ENCODE peak calls at places on chromosome 13, in ten cellular contexts. Q is tibial nerve, O is H1, Z is A549, I is HepG2, J is ovary, G is K562, B is transverse colon, T is GM12878, S is upper lobe of left lung. R is an unnamed sample.

GRCh38 chr13:60790620-60791019 is 393.6 kb downstream of the TDRD3 start:
- DNase-seq in Q (no peak), O (no peak), Z (no peak), I (no peak), J (no peak), G (no peak), B (no peak), T (no peak), S (no peak), R (peak; percentile 25)

GRCh38 chr13:75333103-75333502 is 148.9 kb downstream of the TBC1D4 start:
- DNase-seq in Q (no peak), O (no peak), Z (no peak), I (no peak), J (no peak), G (no peak), B (no peak), T (no peak), S (no peak), R (no peak)

GRCh38 chr13:95745752-95746151 is 68.8 kb downstream of the DNAJC3 start:
- DNase-seq in Q (no peak), O (no peak), Z (no peak), I (no peak), J (no peak), G (peak; percentile 11), B (no peak), T (no peak), S (no peak), R (no peak)

GRCh38 chr13:75271851-75272250 is 210.1 kb downstream of the TBC1D4 start:
- DNase-seq in Q (no peak), O (no peak), Z (no peak), I (no peak), J (no peak), G (no peak), B (no peak), T (no peak), S (no peak), R (no peak)

GRCh38 chr13:27482996-27483395 is 32.6 kb upstream of the MTIF3 start:
- DNase-seq in Q (no peak), O (no peak), Z (no peak), I (no peak), J (no peak), G (no peak), B (peak; percentile 43), T (peak; percentile 55), S (peak; percentile 23), R (no peak)

GRCh38 chr13:33123066-33123940 is 107.1 kb downstream of the KL start:
- DNase-seq in Q (no peak), O (no peak), Z (no peak), I (peak; percentile 32), J (no peak), G (no peak), B (no peak), T (no peak), S (peak; percentile 52), R (no peak)

GRCh38 chr13:88586263-88586662 is 915.1 kb downstream of the SLITRK5 start:
- DNase-seq in Q (no peak), O (no peak), Z (no peak), I (no peak), J (no peak), G (no peak), B (no peak), T (no peak), S (no peak), R (no peak)

GRCh38 chr13:50353651-50354415 is 338.6 kb downstream of the KCNRG start:
- DNase-seq in Q (no peak), O (no peak), Z (no peak), I (no peak), J (no peak), G (no peak), B (no peak), T (no peak), S (no peak), R (no peak)

GRCh38 chr13:79710376-79710775 is 229.4 kb downstream of the NDFIP2 start:
- DNase-seq in Q (no peak), O (no peak), Z (no peak), I (no peak), J (no peak), G (no peak), B (no peak), T (no peak), S (no peak), R (no peak)

GRCh38 chr13:110433014-110433413 is 125.9 kb downstream of the COL4A2 start:
- DNase-seq in Q (no peak), O (no peak), Z (no peak), I (no peak), J (no peak), G (no peak), B (no peak), T (no peak), S (no peak), R (no peak)
- TF ChIP-seq POLR2A in Q (no peak), O (no peak), Z (no peak), I (no peak), J (no peak), G (no peak), B (no peak), T (no peak), S (no peak), R (no peak)

DNA sequence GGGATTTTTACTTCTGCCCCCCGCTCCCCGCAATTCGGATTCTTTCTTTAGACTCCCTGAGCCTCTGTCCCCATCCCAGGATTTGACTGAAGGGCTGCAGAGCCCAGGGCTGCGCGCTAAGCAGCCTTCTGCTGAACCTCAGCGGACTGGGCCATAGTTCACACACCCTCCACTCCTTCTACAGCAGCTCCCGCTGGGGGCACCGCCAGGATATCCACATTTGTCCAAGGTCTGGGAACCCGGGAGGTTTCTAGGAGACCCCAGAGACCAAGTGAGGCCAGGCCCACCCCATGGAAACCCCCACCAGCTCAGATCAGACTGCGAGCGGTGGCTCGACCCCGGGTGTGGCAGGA is 463.3 kb downstream of the ITGBL1 start:
- DNase-seq in Q (no peak), O (no peak), Z (no peak), I (no peak), J (no peak), G (no peak), B (no peak), T (no peak), S (no peak), R (no peak)
- TF ChIP-seq EP300 in Q (no peak), O (no peak), Z (no peak), I (no peak), J (no peak), G (no peak), B (no peak), T (no peak), S (no peak), R (no peak)

DNA sequence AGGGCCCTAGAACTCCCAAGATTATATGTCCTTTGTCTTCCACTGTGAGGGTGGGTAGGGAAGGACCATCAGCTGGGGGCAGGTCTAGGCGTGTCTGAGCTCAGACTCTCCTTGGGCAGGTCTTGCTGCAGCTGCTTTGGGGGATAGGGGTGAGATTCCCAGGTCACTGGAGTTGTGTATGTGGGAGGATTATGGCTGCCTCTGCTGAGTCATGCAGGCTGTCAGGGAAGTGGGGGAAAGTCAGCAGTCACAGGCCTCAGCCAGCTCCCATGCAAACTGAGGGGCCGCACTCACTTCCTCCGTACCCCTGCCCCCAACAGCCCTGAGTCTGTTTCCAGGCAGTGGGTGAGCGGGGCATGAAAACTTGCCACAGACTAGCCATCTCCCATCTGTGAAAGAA is 600.8 kb downstream of the DIAPH3 start:
- DNase-seq in Q (no peak), O (no peak), Z (no peak), I (no peak), J (no peak), G (peak; percentile 14), B (no peak), T (no peak), S (no peak), R (no peak)
- TF ChIP-seq CTCF in Q (no peak), O (no peak), Z (no peak), I (no peak), J (no peak), G (no peak), B (no peak), T (no peak), S (no peak), R (no peak)

GRCh38 chr13:45464141-45464686 is 525 bp upstream of the COG3 start:
- DNase-seq in Q (no peak), O (no peak), Z (no peak), I (no peak), J (peak; percentile 49), G (no peak), B (peak; percentile 11), T (no peak), S (no peak), R (no peak)

GRCh38 chr13:45468676-45469075 is 3.9 kb downstream of the COG3 start:
- DNase-seq in Q (no peak), O (no peak), Z (no peak), I (no peak), J (no peak), G (peak; percentile 8), B (peak; percentile 20), T (no peak), S (no peak), R (no peak)

GRCh38 chr13:45464687-45465453 is at the start of gene COG3:
- DNase-seq in Q (peak; percentile 90), O (peak; percentile 69), Z (peak; percentile 94), I (peak; percentile 99), J (peak; percentile 96), G (peak; percentile 93), B (peak; percentile 97), T (peak; percentile 92), S (peak; percentile 96), R (peak; percentile 96)

GRCh38 chr13:45472171-45472705 is 7.5 kb downstream of the COG3 start:
- DNase-seq in Q (no peak), O (no peak), Z (no peak), I (no peak), J (no peak), G (no peak), B (no peak), T (no peak), S (no peak), R (no peak)

DNA sequence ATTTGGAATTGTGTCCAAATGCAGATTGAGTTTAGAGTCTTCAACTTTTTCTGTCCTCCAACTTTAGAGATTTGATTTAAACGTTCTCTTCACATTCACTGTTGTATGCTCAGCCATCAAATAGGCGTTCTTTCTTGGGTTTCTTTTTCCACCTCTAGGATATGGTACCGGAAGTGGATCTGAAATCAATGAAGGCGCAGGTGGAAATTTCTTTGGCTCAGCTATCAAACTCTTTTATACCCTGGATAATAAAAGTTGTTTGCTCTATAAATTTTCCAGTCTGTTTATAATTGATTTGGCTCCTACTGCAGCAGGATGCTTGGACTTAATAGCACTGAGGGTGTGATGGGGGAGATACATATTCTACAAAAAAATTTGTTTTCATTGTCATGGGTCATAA is 1.6 kb downstream of the COG3 start:
- DNase-seq in Q (no peak), O (no peak), Z (no peak), I (no peak), J (no peak), G (no peak), B (no peak), T (no peak), S (no peak), R (no peak)
- TF ChIP-seq POLR2A in Q (no peak), O (no peak), Z (no peak), I (no peak), J (no peak), G (no peak), B (peak; percentile 20), T (no peak), S (no peak), R (no peak)

GRCh38 chr13:83325454-83325853 is 556.8 kb downstream of the SLITRK1 start:
- DNase-seq in Q (no peak), O (no peak), Z (no peak), I (no peak), J (no peak), G (no peak), B (no peak), T (no peak), S (no peak), R (no peak)
- TF ChIP-seq EP300 in Q (no peak), O (no peak), Z (no peak), I (no peak), J (no peak), G (no peak), B (no peak), T (no peak), S (no peak), R (no peak)

R was measured in stomach.